ENCODE peak calls at places on chromosomes 16 and 17, in six cellular contexts. V, A, E, P, L and U are unnamed samples.

GRCh38 chr17:48192321-48192731 is 84.8 kb downstream of the SNX11 start:
- DNase-seq in V (no peak), A (peak), E (no peak), P (no peak), L (no peak), U (no peak)

GRCh38 chr17:18017958-18018357 is 21.0 kb downstream of the ATPAF2 start:
- DNase-seq in V (peak), A (no peak), E (peak), P (no peak), L (peak), U (no peak)

GRCh38 chr17:72576289-72576759 is 455.5 kb downstream of the SOX9 start:
- DNase-seq in V (no peak), A (no peak), E (no peak), P (no peak), L (no peak), U (no peak)

GRCh38 chr17:79631640-79632431 is 21.0 kb upstream of the RBFOX3 start:
- DNase-seq in V (no peak), A (no peak), E (no peak), P (peak), L (no peak), U (no peak)

GRCh38 chr17:58755577-58756245 is at the start of gene PPM1E:
- DNase-seq in V (peak), A (peak), E (peak), P (peak), L (peak), U (no peak)

GRCh38 chr17:5500804-5501391 is 14.5 kb downstream of the MIS12 start:
- DNase-seq in V (peak), A (peak), E (peak), P (peak), L (peak), U (peak)

GRCh38 chr17:28991779-28992178 is 14.1 kb downstream of the SEZ6 start:
- DNase-seq in V (no peak), A (no peak), E (no peak), P (no peak), L (no peak), U (no peak)

GRCh38 chr17:56982312-56982711 is 4.4 kb downstream of the SCPEP1 start:
- DNase-seq in V (no peak), A (peak), E (no peak), P (no peak), L (no peak), U (no peak)

GRCh38 chr17:47866941-47867340 is 16.0 kb upstream of the SP6 start:
- DNase-seq in V (peak), A (no peak), E (no peak), P (no peak), L (no peak), U (no peak)

GRCh38 chr17:46995841-46996571 is 17.0 kb upstream of the RPRML start:
- DNase-seq in V (peak), A (peak), E (peak), P (no peak), L (peak), U (no peak)

GRCh38 chr17:62219500-62219899 is 154.4 kb upstream of the MED13 start:
- DNase-seq in V (no peak), A (no peak), E (no peak), P (no peak), L (no peak), U (no peak)

GRCh38 chr16:57479422-57480126 is 6.7 kb downstream of the DOK4 start:
- DNase-seq in V (peak), A (peak), E (peak), P (no peak), L (peak), U (peak)

GRCh38 chr17:75979705-75980187 is 706 bp downstream of the TEN1 start:
- DNase-seq in V (peak), A (no peak), E (no peak), P (no peak), L (no peak), U (peak)

GRCh38 chr17:31561469-31562412 is 170.3 kb downstream of the RAB11FIP4 start:
- DNase-seq in V (peak), A (no peak), E (peak), P (no peak), L (peak), U (no peak)

GRCh38 chr16:27561216-27561615 is 11.3 kb downstream of the KATNIP start:
- DNase-seq in V (no peak), A (no peak), E (no peak), P (no peak), L (peak), U (no peak)

GRCh38 chr16:88502776-88503280 is 49.7 kb downstream of the ZFPM1 start:
- DNase-seq in V (no peak), A (no peak), E (no peak), P (no peak), L (no peak), U (no peak)

GRCh38 chr16:88456356-88457292 is 3.5 kb downstream of the ZFPM1 start:
- DNase-seq in V (no peak), A (peak), E (no peak), P (no peak), L (no peak), U (no peak)

GRCh38 chr16:23865853-23866252 is 30.1 kb downstream of the PRKCB start:
- DNase-seq in V (no peak), A (peak), E (no peak), P (no peak), L (no peak), U (no peak)

GRCh38 chr17:75610103-75610984 is 22.7 kb downstream of the MYO15B start:
- DNase-seq in V (no peak), A (no peak), E (no peak), P (no peak), L (no peak), U (no peak)

GRCh38 chr16:50152386-50152806 is 710 bp upstream of the TENT4B start:
- DNase-seq in V (peak), A (peak), E (peak), P (no peak), L (no peak), U (no peak)

GRCh38 chr16:89721644-89722391 is 481 bp downstream of the ZNF276 start:
- DNase-seq in V (peak), A (peak), E (peak), P (no peak), L (peak), U (no peak)

GRCh38 chr16:12703935-12704334 is 99.8 kb downstream of the CPPED1 start:
- DNase-seq in V (no peak), A (no peak), E (no peak), P (no peak), L (no peak), U (peak)